ENCODE peak calls at places on chromosomes 5 and 9, in nine cellular contexts. One of them, this sample, is unnamed. For H3K36me3 and H3K4me1, the result is how much of the 10 kb centered on the place peaks cover.

GRCh38 chr5:177015156-177015555 is 7.3 kb upstream of the ZNF346 start:
- DNase-seq in adrenal gland: no peak
- DNase-seq in CD4-positive, CD25-positive, alpha-beta regulatory T cell: no peak
- DNase-seq in pancreas: no peak
- DNase-seq in left ventricle myocardium inferior: no peak
- DNase-seq in Karpas-422: no peak
- DNase-seq in GM23248: no peak
- DNase-seq in heart left ventricle: no peak
- DNase-seq in PC-9: no peak
- DNase-seq in this sample: no peak

GRCh38 chr9:89961616-89962341 is 357.0 kb downstream of the GADD45G start:
- DNase-seq in pancreas: no peak
- DNase-seq in adrenal gland: no peak
- DNase-seq in left ventricle myocardium inferior: no peak
- DNase-seq in CD4-positive, CD25-positive, alpha-beta regulatory T cell: peak
- DNase-seq in heart left ventricle: no peak
- DNase-seq in GM23248: peak
- DNase-seq in PC-9: no peak
- DNase-seq in Karpas-422: no peak
- DNase-seq in this sample: peak

GRCh38 chr5:80406980-80407734 is 707 bp upstream of the ZFYVE16 start:
- DNase-seq in left ventricle myocardium inferior: peak
- DNase-seq in GM23248: peak
- DNase-seq in heart left ventricle: no peak
- DNase-seq in PC-9: peak
- DNase-seq in pancreas: no peak
- DNase-seq in CD4-positive, CD25-positive, alpha-beta regulatory T cell: no peak
- DNase-seq in Karpas-422: peak
- DNase-seq in adrenal gland: peak
- DNase-seq in this sample: peak

GRCh38 chr9:16410601-16411285 is 459.7 kb downstream of the BNC2 start:
- DNase-seq in GM23248: peak
- DNase-seq in adrenal gland: no peak
- DNase-seq in CD4-positive, CD25-positive, alpha-beta regulatory T cell: no peak
- DNase-seq in Karpas-422: no peak
- DNase-seq in left ventricle myocardium inferior: no peak
- DNase-seq in pancreas: no peak
- DNase-seq in PC-9: no peak
- DNase-seq in heart left ventricle: no peak
- DNase-seq in this sample: no peak

GRCh38 chr5:155839251-155840037 is 487.5 kb upstream of the SGCD start:
- DNase-seq in GM23248: no peak
- DNase-seq in heart left ventricle: no peak
- DNase-seq in adrenal gland: no peak
- DNase-seq in Karpas-422: peak
- DNase-seq in left ventricle myocardium inferior: no peak
- DNase-seq in CD4-positive, CD25-positive, alpha-beta regulatory T cell: no peak
- DNase-seq in PC-9: no peak
- DNase-seq in pancreas: no peak
- DNase-seq in this sample: no peak

GRCh38 chr5:140261403-140262171 is 41.3 kb downstream of the PFDN1 start:
- DNase-seq in CD4-positive, CD25-positive, alpha-beta regulatory T cell: peak
- DNase-seq in PC-9: peak
- DNase-seq in Karpas-422: no peak
- DNase-seq in left ventricle myocardium inferior: peak
- DNase-seq in pancreas: no peak
- DNase-seq in heart left ventricle: no peak
- DNase-seq in GM23248: peak
- DNase-seq in adrenal gland: peak
- DNase-seq in this sample: peak

GRCh38 chr5:31664566-31664965 is 25.6 kb downstream of the PDZD2 start:
- DNase-seq in GM23248: no peak
- DNase-seq in heart left ventricle: no peak
- DNase-seq in PC-9: peak
- DNase-seq in adrenal gland: no peak
- DNase-seq in Karpas-422: peak
- DNase-seq in pancreas: no peak
- DNase-seq in CD4-positive, CD25-positive, alpha-beta regulatory T cell: peak
- DNase-seq in left ventricle myocardium inferior: no peak
- DNase-seq in this sample: no peak

GRCh38 chr9:21584890-21585289 is 102.8 kb upstream of the IFNE start:
- DNase-seq in CD4-positive, CD25-positive, alpha-beta regulatory T cell: no peak
- DNase-seq in heart left ventricle: no peak
- DNase-seq in left ventricle myocardium inferior: no peak
- DNase-seq in PC-9: no peak
- DNase-seq in GM23248: no peak
- DNase-seq in adrenal gland: no peak
- DNase-seq in pancreas: no peak
- DNase-seq in Karpas-422: no peak
- DNase-seq in this sample: no peak

GRCh38 chr5:143235423-143235822 is 168.1 kb downstream of the NR3C1 start:
- DNase-seq in GM23248: peak
- DNase-seq in Karpas-422: no peak
- DNase-seq in CD4-positive, CD25-positive, alpha-beta regulatory T cell: no peak
- DNase-seq in heart left ventricle: no peak
- DNase-seq in PC-9: no peak
- DNase-seq in adrenal gland: no peak
- DNase-seq in pancreas: no peak
- DNase-seq in left ventricle myocardium inferior: no peak
- DNase-seq in this sample: no peak

GRCh38 chr9:93301911-93302525 is 118.1 kb downstream of the WNK2 start:
- DNase-seq in adrenal gland: no peak
- DNase-seq in Karpas-422: no peak
- DNase-seq in CD4-positive, CD25-positive, alpha-beta regulatory T cell: no peak
- DNase-seq in left ventricle myocardium inferior: no peak
- DNase-seq in heart left ventricle: no peak
- DNase-seq in PC-9: no peak
- DNase-seq in pancreas: peak
- DNase-seq in GM23248: no peak
- DNase-seq in this sample: no peak

DNA sequence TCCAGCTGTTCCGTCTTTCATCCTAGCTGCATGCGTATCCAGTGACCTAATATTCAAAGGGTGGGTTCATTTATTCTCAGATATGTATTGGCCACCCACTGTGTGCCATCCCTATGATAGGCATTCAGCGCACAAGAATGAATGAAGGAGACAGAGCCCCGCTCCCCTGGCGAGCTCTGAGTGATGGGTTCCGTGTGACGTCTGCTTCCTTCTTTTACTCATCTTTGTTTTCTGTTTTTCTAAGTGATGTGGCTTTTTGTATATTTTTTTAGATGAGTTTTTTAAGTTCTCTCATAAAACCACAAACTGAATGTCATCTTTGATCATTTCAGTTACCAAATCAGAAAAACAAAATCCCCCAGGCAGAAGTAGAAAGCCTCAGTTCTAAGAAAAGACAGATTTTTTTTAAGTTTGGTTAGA is 168.3 kb upstream of the OTULINL start:
- DNase-seq in CD4-positive, CD25-positive, alpha-beta regulatory T cell: peak
- DNase-seq in PC-9: no peak
- DNase-seq in left ventricle myocardium inferior: no peak
- DNase-seq in heart left ventricle: no peak
- DNase-seq in pancreas: no peak
- DNase-seq in adrenal gland: no peak
- DNase-seq in GM23248: no peak
- DNase-seq in Karpas-422: no peak
- DNase-seq in this sample: no peak
- H3K36me3 ChIP-seq in CD4-positive, CD25-positive, alpha-beta regulatory T cell: under half
- H3K36me3 ChIP-seq in PC-9: under half
- H3K36me3 ChIP-seq in left ventricle myocardium inferior: half or more
- H3K36me3 ChIP-seq in heart left ventricle: under half
- H3K36me3 ChIP-seq in pancreas: under half
- H3K36me3 ChIP-seq in adrenal gland: under half
- H3K36me3 ChIP-seq in GM23248: half or more
- H3K36me3 ChIP-seq in Karpas-422: under half
- H3K36me3 ChIP-seq in this sample: under half

GRCh38 chr5:16735092-16735970 is 118.5 kb upstream of the RETREG1 start:
- DNase-seq in Karpas-422: no peak
- DNase-seq in adrenal gland: no peak
- DNase-seq in pancreas: no peak
- DNase-seq in GM23248: peak
- DNase-seq in heart left ventricle: no peak
- DNase-seq in PC-9: no peak
- DNase-seq in CD4-positive, CD25-positive, alpha-beta regulatory T cell: no peak
- DNase-seq in left ventricle myocardium inferior: no peak
- DNase-seq in this sample: no peak
- H3K4me1 ChIP-seq in Karpas-422: under half
- H3K4me1 ChIP-seq in adrenal gland: under half
- H3K4me1 ChIP-seq in pancreas: under half
- H3K4me1 ChIP-seq in GM23248: under half
- H3K4me1 ChIP-seq in heart left ventricle: under half
- H3K4me1 ChIP-seq in PC-9: under half
- H3K4me1 ChIP-seq in CD4-positive, CD25-positive, alpha-beta regulatory T cell: under half
- H3K4me1 ChIP-seq in left ventricle myocardium inferior: under half
- H3K4me1 ChIP-seq in this sample: under half

GRCh38 chr5:14748180-14748900 is 83.8 kb downstream of the OTULIN start:
- DNase-seq in left ventricle myocardium inferior: no peak
- DNase-seq in pancreas: no peak
- DNase-seq in PC-9: no peak
- DNase-seq in Karpas-422: no peak
- DNase-seq in heart left ventricle: no peak
- DNase-seq in adrenal gland: no peak
- DNase-seq in GM23248: peak
- DNase-seq in CD4-positive, CD25-positive, alpha-beta regulatory T cell: no peak
- DNase-seq in this sample: no peak
- H3K36me3 ChIP-seq in left ventricle myocardium inferior: half or more
- H3K36me3 ChIP-seq in pancreas: under half
- H3K36me3 ChIP-seq in PC-9: under half
- H3K36me3 ChIP-seq in Karpas-422: under half
- H3K36me3 ChIP-seq in heart left ventricle: under half
- H3K36me3 ChIP-seq in adrenal gland: under half
- H3K36me3 ChIP-seq in GM23248: under half
- H3K36me3 ChIP-seq in CD4-positive, CD25-positive, alpha-beta regulatory T cell: half or more
- H3K36me3 ChIP-seq in this sample: under half

DNA sequence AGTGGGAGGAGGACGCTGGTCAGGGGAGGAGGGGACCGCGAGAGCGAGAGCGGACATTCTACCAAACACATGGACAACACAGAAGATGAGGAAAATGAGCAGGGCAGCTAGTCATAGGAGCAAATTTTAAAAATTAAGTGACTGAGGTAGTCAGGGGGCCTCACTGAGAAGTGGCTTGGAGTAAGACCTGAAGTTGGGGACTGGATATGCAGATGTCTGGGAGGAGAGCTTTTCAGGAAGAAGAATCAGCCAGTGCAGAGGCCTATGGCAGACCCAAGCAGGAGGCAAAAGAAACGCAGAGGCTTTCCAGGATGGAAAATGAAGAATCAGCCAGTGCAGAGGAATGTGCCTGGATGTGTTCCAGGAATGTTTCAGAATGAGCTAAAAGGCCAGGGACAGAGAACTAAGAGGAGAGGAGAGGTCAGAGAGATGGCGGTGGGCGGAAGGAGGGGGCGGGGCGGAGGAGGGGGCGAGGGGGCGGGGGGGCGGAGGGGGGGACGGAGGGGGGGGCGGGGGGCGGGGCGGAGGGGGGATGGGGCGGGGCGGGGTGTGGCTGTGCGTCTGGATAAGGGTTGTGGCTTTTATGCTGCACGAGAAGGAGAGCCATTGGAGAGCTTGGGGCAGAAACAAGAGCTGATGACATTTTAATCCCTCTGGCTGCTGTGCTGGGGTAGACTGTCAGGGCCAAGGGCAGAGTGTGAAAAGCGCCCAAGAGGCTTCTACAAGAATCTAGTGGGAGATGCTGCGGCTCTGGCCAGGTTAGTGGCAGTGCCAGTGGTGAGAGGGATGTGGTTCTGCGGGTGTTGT is 129.6 kb downstream of the KCNIP1 start:
- DNase-seq in PC-9: peak
- DNase-seq in GM23248: peak
- DNase-seq in left ventricle myocardium inferior: peak
- DNase-seq in pancreas: no peak
- DNase-seq in adrenal gland: peak
- DNase-seq in Karpas-422: peak
- DNase-seq in CD4-positive, CD25-positive, alpha-beta regulatory T cell: no peak
- DNase-seq in heart left ventricle: no peak
- DNase-seq in this sample: no peak
- H3K4me1 ChIP-seq in PC-9: under half
- H3K4me1 ChIP-seq in GM23248: under half
- H3K4me1 ChIP-seq in left ventricle myocardium inferior: under half
- H3K4me1 ChIP-seq in pancreas: under half
- H3K4me1 ChIP-seq in adrenal gland: under half
- H3K4me1 ChIP-seq in Karpas-422: under half
- H3K4me1 ChIP-seq in CD4-positive, CD25-positive, alpha-beta regulatory T cell: under half
- H3K4me1 ChIP-seq in heart left ventricle: under half
- H3K4me1 ChIP-seq in this sample: under half

DNA sequence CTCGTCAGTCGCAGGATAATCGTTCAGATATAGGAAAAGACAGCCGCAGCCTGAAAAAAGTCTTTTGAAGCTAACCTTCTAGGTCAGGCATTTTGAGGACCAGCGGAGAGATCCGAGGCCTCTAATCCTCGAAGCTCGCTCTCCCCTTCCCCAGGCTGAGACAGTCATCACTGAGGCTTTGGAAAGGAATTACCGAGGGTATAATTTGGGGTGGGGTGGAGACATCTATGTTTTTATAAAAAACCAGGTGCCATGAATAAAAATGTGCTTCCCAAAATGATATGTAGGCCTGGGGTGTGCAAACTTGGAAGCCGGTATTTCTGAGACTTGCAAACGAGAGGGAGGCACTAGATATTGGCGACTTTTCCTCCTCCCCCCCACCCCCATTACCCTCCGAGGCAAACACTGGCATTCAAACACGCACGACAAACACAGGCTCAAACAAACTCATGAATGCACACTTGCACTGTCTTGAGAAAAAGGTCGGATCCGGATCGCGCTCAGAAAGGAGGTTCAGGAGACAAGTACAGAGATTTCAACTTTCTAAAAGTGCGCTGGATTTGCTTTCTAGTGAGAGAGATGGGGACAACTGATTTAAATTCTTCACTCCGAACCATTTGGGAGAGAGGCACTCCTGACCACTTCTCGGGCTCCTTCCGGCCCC is 935 bp upstream of the MSX2 start:
- DNase-seq in adrenal gland: no peak
- DNase-seq in CD4-positive, CD25-positive, alpha-beta regulatory T cell: no peak
- DNase-seq in left ventricle myocardium inferior: no peak
- DNase-seq in pancreas: no peak
- DNase-seq in Karpas-422: no peak
- DNase-seq in heart left ventricle: no peak
- DNase-seq in GM23248: no peak
- DNase-seq in PC-9: no peak
- DNase-seq in this sample: no peak
- H3K36me3 ChIP-seq in adrenal gland: under half
- H3K36me3 ChIP-seq in CD4-positive, CD25-positive, alpha-beta regulatory T cell: under half
- H3K36me3 ChIP-seq in left ventricle myocardium inferior: under half
- H3K36me3 ChIP-seq in pancreas: under half
- H3K36me3 ChIP-seq in Karpas-422: under half
- H3K36me3 ChIP-seq in heart left ventricle: under half
- H3K36me3 ChIP-seq in GM23248: under half
- H3K36me3 ChIP-seq in PC-9: under half
- H3K36me3 ChIP-seq in this sample: under half

DNA sequence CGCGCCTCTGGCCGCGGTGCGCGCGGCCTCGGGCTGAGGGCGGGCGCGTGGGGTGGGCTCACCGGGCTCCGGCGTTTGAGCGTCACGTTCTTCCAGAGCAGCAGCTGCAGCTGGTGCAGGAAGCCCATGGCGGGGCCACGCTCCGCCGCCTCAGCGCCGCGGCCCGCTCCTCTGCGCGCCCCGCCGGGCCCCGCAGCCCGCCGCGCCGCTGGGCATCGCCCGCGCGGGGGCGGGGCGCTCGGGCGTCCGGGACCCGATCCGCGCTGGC is at the start of gene ABCA2:
- DNase-seq in left ventricle myocardium inferior: no peak
- DNase-seq in adrenal gland: no peak
- DNase-seq in heart left ventricle: no peak
- DNase-seq in Karpas-422: no peak
- DNase-seq in GM23248: no peak
- DNase-seq in pancreas: no peak
- DNase-seq in CD4-positive, CD25-positive, alpha-beta regulatory T cell: no peak
- DNase-seq in PC-9: no peak
- DNase-seq in this sample: no peak
- H3K4me1 ChIP-seq in left ventricle myocardium inferior: under half
- H3K4me1 ChIP-seq in adrenal gland: under half
- H3K4me1 ChIP-seq in heart left ventricle: under half
- H3K4me1 ChIP-seq in Karpas-422: under half
- H3K4me1 ChIP-seq in GM23248: under half
- H3K4me1 ChIP-seq in pancreas: under half
- H3K4me1 ChIP-seq in CD4-positive, CD25-positive, alpha-beta regulatory T cell: half or more
- H3K4me1 ChIP-seq in PC-9: under half
- H3K4me1 ChIP-seq in this sample: under half